ENCODE peak calls at places on chromosomes 5 and 9, in six cellular contexts. One of them, this sample, is unnamed.

GRCh38 chr5:69024241-69024651 is 69.6 kb upstream of the SLC30A5 start:
- DNase-seq in K562: peak
- DNase-seq in A549: peak
- DNase-seq in GM12878: no peak
- DNase-seq in HepG2: peak
- DNase-seq in IMR-90: peak
- DNase-seq in this sample: peak

GRCh38 chr5:84370176-84370575 is 14.5 kb downstream of the EDIL3 start:
- DNase-seq in A549: no peak
- DNase-seq in HepG2: no peak
- DNase-seq in K562: no peak
- DNase-seq in IMR-90: no peak
- DNase-seq in GM12878: no peak
- DNase-seq in this sample: no peak

GRCh38 chr9:127892831-127893230 is 6.6 kb downstream of the ST6GALNAC6 start:
- DNase-seq in A549: no peak
- DNase-seq in K562: no peak
- DNase-seq in GM12878: no peak
- DNase-seq in HepG2: no peak
- DNase-seq in IMR-90: no peak
- DNase-seq in this sample: no peak

GRCh38 chr5:131218392-131218791 is 45.5 kb upstream of the CDC42SE2 start:
- DNase-seq in GM12878: no peak
- DNase-seq in HepG2: no peak
- DNase-seq in IMR-90: peak
- DNase-seq in A549: peak
- DNase-seq in K562: no peak
- DNase-seq in this sample: no peak

GRCh38 chr9:78860806-78861475 is 564.0 kb downstream of the PSAT1 start:
- DNase-seq in A549: no peak
- DNase-seq in K562: no peak
- DNase-seq in GM12878: no peak
- DNase-seq in IMR-90: peak
- DNase-seq in HepG2: no peak
- DNase-seq in this sample: no peak

GRCh38 chr5:16913187-16913839 is 22.8 kb downstream of the MYO10 start:
- DNase-seq in IMR-90: no peak
- DNase-seq in K562: no peak
- DNase-seq in GM12878: no peak
- DNase-seq in HepG2: no peak
- DNase-seq in A549: peak
- DNase-seq in this sample: no peak

GRCh38 chr9:136260936-136261472 is 15.4 kb upstream of the QSOX2 start:
- DNase-seq in HepG2: no peak
- DNase-seq in K562: no peak
- DNase-seq in GM12878: no peak
- DNase-seq in A549: no peak
- DNase-seq in IMR-90: no peak
- DNase-seq in this sample: no peak

GRCh38 chr5:127517480-127518318 is at the start of gene PRRC1:
- DNase-seq in K562: peak
- DNase-seq in GM12878: peak
- DNase-seq in A549: peak
- DNase-seq in HepG2: peak
- DNase-seq in IMR-90: peak
- DNase-seq in this sample: peak

GRCh38 chr9:1042466-1042865 is 7.7 kb upstream of the DMRT2 start:
- DNase-seq in HepG2: no peak
- DNase-seq in IMR-90: no peak
- DNase-seq in GM12878: no peak
- DNase-seq in A549: no peak
- DNase-seq in K562: no peak
- DNase-seq in this sample: no peak

GRCh38 chr5:151480384-151480783 is 33.0 kb downstream of the SLC36A1 start:
- DNase-seq in GM12878: no peak
- DNase-seq in IMR-90: peak
- DNase-seq in K562: no peak
- DNase-seq in A549: no peak
- DNase-seq in HepG2: no peak
- DNase-seq in this sample: no peak

GRCh38 chr9:77975023-77975422 is 56.6 kb downstream of the GNAQ start:
- DNase-seq in HepG2: no peak
- DNase-seq in A549: no peak
- DNase-seq in GM12878: no peak
- DNase-seq in IMR-90: no peak
- DNase-seq in K562: no peak
- DNase-seq in this sample: no peak

GRCh38 chr5:158786390-158786789 is 313.3 kb downstream of the EBF1 start:
- DNase-seq in A549: no peak
- DNase-seq in HepG2: no peak
- DNase-seq in GM12878: no peak
- DNase-seq in IMR-90: no peak
- DNase-seq in K562: no peak
- DNase-seq in this sample: no peak

GRCh38 chr5:87751801-87752200 is 339.1 kb upstream of the CCNH start:
- DNase-seq in HepG2: no peak
- DNase-seq in IMR-90: no peak
- DNase-seq in K562: no peak
- DNase-seq in GM12878: no peak
- DNase-seq in A549: no peak
- DNase-seq in this sample: no peak

GRCh38 chr5:87752362-87752761 is 339.6 kb upstream of the CCNH start:
- DNase-seq in IMR-90: no peak
- DNase-seq in HepG2: no peak
- DNase-seq in GM12878: no peak
- DNase-seq in A549: no peak
- DNase-seq in K562: no peak
- DNase-seq in this sample: no peak

GRCh38 chr5:87756951-87757350 is 344.2 kb upstream of the CCNH start:
- DNase-seq in K562: no peak
- DNase-seq in A549: no peak
- DNase-seq in HepG2: no peak
- DNase-seq in IMR-90: no peak
- DNase-seq in GM12878: no peak
- DNase-seq in this sample: no peak

GRCh38 chr5:87754009-87754757 is 341.5 kb upstream of the CCNH start:
- DNase-seq in K562: no peak
- DNase-seq in GM12878: no peak
- DNase-seq in HepG2: no peak
- DNase-seq in IMR-90: no peak
- DNase-seq in A549: no peak
- DNase-seq in this sample: no peak

DNA sequence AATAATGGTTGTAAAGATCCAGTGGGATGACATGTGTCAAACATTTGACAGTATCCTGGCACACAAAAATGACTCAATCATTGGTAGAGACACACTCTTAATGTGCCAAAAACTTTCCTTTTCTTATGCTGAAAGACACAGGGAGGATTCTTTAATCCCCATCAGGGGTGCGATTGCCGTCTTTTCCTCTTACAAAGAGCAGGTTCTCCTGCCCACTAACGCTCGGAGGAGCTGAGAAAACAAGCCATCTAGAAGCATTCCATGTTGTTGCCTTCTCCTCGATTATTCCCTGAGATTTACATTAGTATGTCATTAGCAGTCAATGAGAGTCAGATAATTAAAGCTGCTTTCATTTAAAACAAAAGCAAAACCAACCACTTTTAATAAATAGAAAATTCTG is 342.6 kb upstream of the CCNH start:
- DNase-seq in A549: no peak
- DNase-seq in K562: no peak
- DNase-seq in HepG2: no peak
- DNase-seq in IMR-90: no peak
- DNase-seq in GM12878: no peak
- DNase-seq in this sample: no peak
- TF ChIP-seq BHLHE40 in A549: no peak
- TF ChIP-seq BHLHE40 in K562: no peak
- TF ChIP-seq BHLHE40 in HepG2: no peak
- TF ChIP-seq BHLHE40 in IMR-90: no peak
- TF ChIP-seq BHLHE40 in GM12878: no peak
- TF ChIP-seq BHLHE40 in this sample: no peak

GRCh38 chr9:134623408-134624066 is 18.1 kb upstream of the COL5A1 start:
- DNase-seq in HepG2: no peak
- DNase-seq in A549: no peak
- DNase-seq in GM12878: no peak
- DNase-seq in K562: no peak
- DNase-seq in IMR-90: no peak
- DNase-seq in this sample: no peak

GRCh38 chr9:134624119-134624826 is 17.3 kb upstream of the COL5A1 start:
- DNase-seq in IMR-90: no peak
- DNase-seq in GM12878: no peak
- DNase-seq in K562: no peak
- DNase-seq in A549: no peak
- DNase-seq in HepG2: no peak
- DNase-seq in this sample: no peak

GRCh38 chr9:134624827-134625181 is 16.8 kb upstream of the COL5A1 start:
- DNase-seq in K562: no peak
- DNase-seq in HepG2: no peak
- DNase-seq in GM12878: no peak
- DNase-seq in IMR-90: peak
- DNase-seq in A549: peak
- DNase-seq in this sample: no peak

GRCh38 chr9:134621558-134622110 is 20.0 kb upstream of the COL5A1 start:
- DNase-seq in K562: no peak
- DNase-seq in HepG2: no peak
- DNase-seq in GM12878: no peak
- DNase-seq in A549: no peak
- DNase-seq in IMR-90: no peak
- DNase-seq in this sample: no peak

DNA sequence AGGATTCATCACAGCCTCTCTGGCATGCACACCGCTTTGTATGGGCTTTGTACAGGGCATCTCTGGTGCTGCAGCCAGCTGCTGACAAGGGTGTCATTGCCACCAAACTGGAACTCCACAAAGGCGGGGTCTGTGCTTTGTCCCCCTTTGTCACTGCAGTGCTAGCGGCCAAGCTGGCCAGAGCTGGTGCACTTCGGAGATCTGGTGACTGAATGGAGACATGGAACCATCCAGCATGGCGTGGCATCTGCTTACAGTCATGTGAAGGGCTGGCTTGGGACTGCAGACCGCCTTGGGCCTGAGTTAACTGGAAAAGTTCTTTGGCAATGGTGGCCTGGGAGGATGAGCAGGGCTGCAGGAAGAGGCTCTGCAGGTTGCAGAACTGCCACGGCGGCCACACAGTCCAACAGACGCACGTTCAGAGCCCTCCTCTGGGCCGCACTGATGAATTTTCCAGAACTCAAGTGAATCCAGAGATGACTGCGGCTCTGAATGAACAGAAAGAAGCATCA is 18.7 kb upstream of the COL5A1 start:
- DNase-seq in HepG2: no peak
- DNase-seq in GM12878: no peak
- DNase-seq in A549: no peak
- DNase-seq in K562: no peak
- DNase-seq in IMR-90: no peak
- DNase-seq in this sample: no peak
- TF ChIP-seq BHLHE40 in HepG2: no peak
- TF ChIP-seq BHLHE40 in GM12878: no peak
- TF ChIP-seq BHLHE40 in A549: no peak
- TF ChIP-seq BHLHE40 in K562: no peak
- TF ChIP-seq BHLHE40 in IMR-90: no peak
- TF ChIP-seq BHLHE40 in this sample: no peak

DNA sequence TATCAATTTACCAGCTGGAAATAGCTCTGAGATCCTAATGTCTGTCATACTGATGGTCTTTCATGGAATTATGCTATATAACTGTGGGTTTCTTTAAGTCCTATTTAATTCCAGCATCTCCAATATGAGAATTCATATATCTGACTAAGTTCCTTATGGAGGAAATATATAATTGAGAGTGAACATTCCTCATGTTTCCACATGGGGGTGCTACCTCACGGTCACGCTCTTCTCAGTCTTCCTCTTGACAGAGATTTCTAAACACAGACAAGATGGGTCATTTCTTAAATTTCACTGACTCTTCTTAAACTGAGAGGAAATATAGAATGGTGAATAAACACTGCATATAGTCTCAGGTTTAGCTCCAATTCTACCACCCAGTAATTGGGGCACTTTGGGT is 212.1 kb downstream of the SLF1 start:
- DNase-seq in IMR-90: no peak
- DNase-seq in GM12878: no peak
- DNase-seq in HepG2: no peak
- DNase-seq in A549: peak
- DNase-seq in K562: peak
- DNase-seq in this sample: peak
- TF ChIP-seq BHLHE40 in IMR-90: no peak
- TF ChIP-seq BHLHE40 in GM12878: no peak
- TF ChIP-seq BHLHE40 in HepG2: no peak
- TF ChIP-seq BHLHE40 in A549: no peak
- TF ChIP-seq BHLHE40 in K562: no peak
- TF ChIP-seq BHLHE40 in this sample: no peak

GRCh38 chr5:75435101-75435500 is 76.3 kb downstream of the CERT1 start:
- DNase-seq in IMR-90: peak
- DNase-seq in GM12878: no peak
- DNase-seq in A549: no peak
- DNase-seq in HepG2: no peak
- DNase-seq in K562: no peak
- DNase-seq in this sample: no peak
- TF ChIP-seq BHLHE40 in IMR-90: no peak
- TF ChIP-seq BHLHE40 in GM12878: no peak
- TF ChIP-seq BHLHE40 in A549: no peak
- TF ChIP-seq BHLHE40 in HepG2: no peak
- TF ChIP-seq BHLHE40 in K562: no peak
- TF ChIP-seq BHLHE40 in this sample: no peak

GRCh38 chr5:140632366-140633080 is 452 bp downstream of the CD14 start:
- DNase-seq in HepG2: no peak
- DNase-seq in K562: no peak
- DNase-seq in IMR-90: peak
- DNase-seq in A549: no peak
- DNase-seq in GM12878: no peak
- DNase-seq in this sample: no peak

GRCh38 chr5:140631063-140631462 is 1.9 kb downstream of the CD14 start:
- DNase-seq in HepG2: no peak
- DNase-seq in A549: no peak
- DNase-seq in GM12878: no peak
- DNase-seq in K562: no peak
- DNase-seq in IMR-90: no peak
- DNase-seq in this sample: no peak

GRCh38 chr5:140631831-140632365 is 1.1 kb downstream of the CD14 start:
- DNase-seq in HepG2: no peak
- DNase-seq in IMR-90: no peak
- DNase-seq in GM12878: no peak
- DNase-seq in K562: no peak
- DNase-seq in A549: no peak
- DNase-seq in this sample: no peak

GRCh38 chr5:140634103-140634502 is 1.1 kb upstream of the CD14 start:
- DNase-seq in A549: no peak
- DNase-seq in GM12878: no peak
- DNase-seq in K562: no peak
- DNase-seq in IMR-90: no peak
- DNase-seq in HepG2: no peak
- DNase-seq in this sample: no peak

GRCh38 chr5:140633081-140633471 is at the start of gene CD14:
- DNase-seq in GM12878: no peak
- DNase-seq in K562: no peak
- DNase-seq in A549: peak
- DNase-seq in HepG2: peak
- DNase-seq in IMR-90: no peak
- DNase-seq in this sample: no peak
- TF ChIP-seq BHLHE40 in GM12878: no peak
- TF ChIP-seq BHLHE40 in K562: no peak
- TF ChIP-seq BHLHE40 in A549: no peak
- TF ChIP-seq BHLHE40 in HepG2: no peak
- TF ChIP-seq BHLHE40 in IMR-90: no peak
- TF ChIP-seq BHLHE40 in this sample: no peak

This sample was measured in HEK293T.